ENCODE peak calls at places on chromosomes 7 and 10, in ten cellular contexts. Y is breast epithelium, D is HepG2, N is Panc1, Z is sigmoid colon, B is vagina, U is upper lobe of left lung, G is K562, L is spleen, P is prostate gland. F is an unnamed sample.

GRCh38 chr7:127620406-127621233 is 2.7 kb upstream of the PAX4 start:
- DNase-seq in P (no peak), N (no peak), D (no peak), U (no peak), B (no peak), Z (no peak), Y (no peak), G (no peak), L (no peak), F (no peak)

GRCh38 chr10:114631090-114631677 is 26.9 kb downstream of the ABLIM1 start:
- DNase-seq in G (no peak), Z (no peak), P (no peak), B (no peak), D (no peak), U (no peak), L (no peak), Y (no peak), N (no peak), F (no peak)

GRCh38 chr10:110029448-110029847 is 21.7 kb downstream of the ADD3 start:
- DNase-seq in G (no peak), L (no peak), N (no peak), B (no peak), D (no peak), Y (no peak), U (no peak), P (no peak), Z (no peak), F (no peak)

GRCh38 chr7:41029072-41029492 is 673.8 kb downstream of the INHBA start:
- DNase-seq in P (no peak), Z (no peak), G (no peak), B (no peak), U (no peak), L (no peak), Y (no peak), D (no peak), N (peak), F (peak)

GRCh38 chr7:134891262-134892001 is 94.9 kb upstream of the AGBL3 start:
- DNase-seq in B (peak), Z (peak), Y (peak), L (no peak), U (peak), G (no peak), P (peak), D (peak), N (peak), F (peak)

GRCh38 chr7:115099906-115100305 is 178.0 kb downstream of the MDFIC start:
- DNase-seq in Y (no peak), L (no peak), P (no peak), N (no peak), G (no peak), U (no peak), B (no peak), D (peak), Z (no peak), F (no peak)

GRCh38 chr10:4354382-4354812 is 471.6 kb upstream of the AKR1E2 start:
- DNase-seq in L (no peak), B (no peak), Z (no peak), G (no peak), Y (no peak), N (peak), U (no peak), D (no peak), P (peak), F (peak)

GRCh38 chr7:110905773-110906566 is 185.0 kb upstream of the LRRN3 start:
- DNase-seq in Y (no peak), L (no peak), P (no peak), U (no peak), B (no peak), N (no peak), Z (no peak), G (no peak), D (no peak), F (no peak)

GRCh38 chr10:2020841-2021240 is 283.5 kb upstream of the ADARB2 start:
- DNase-seq in G (no peak), D (no peak), U (no peak), B (no peak), Z (no peak), N (no peak), Y (no peak), L (no peak), P (no peak), F (no peak)

GRCh38 chr10:119246862-119247549 is 39.6 kb downstream of the GRK5 start:
- DNase-seq in Y (no peak), L (peak), N (no peak), U (no peak), B (no peak), Z (no peak), D (no peak), P (no peak), G (no peak), F (no peak)

GRCh38 chr10:132712698-132713232 is 73.2 kb downstream of the NKX6-2 start:
- DNase-seq in N (no peak), U (no peak), Z (peak), D (no peak), Y (peak), G (no peak), B (no peak), L (peak), P (no peak), F (no peak)

GRCh38 chr7:89091550-89091949 is 296.0 kb upstream of the TEX47 start:
- DNase-seq in P (no peak), D (no peak), Z (no peak), L (no peak), N (no peak), B (no peak), G (no peak), Y (no peak), U (no peak), F (no peak)

GRCh38 chr7:157544980-157545680 is 208.3 kb downstream of the DNAJB6 start:
- DNase-seq in N (no peak), U (peak), Y (no peak), D (no peak), B (no peak), P (no peak), G (no peak), Z (peak), L (peak), F (no peak)

GRCh38 chr10:4847580-4848020 is 21.6 kb downstream of the AKR1E2 start:
- DNase-seq in Z (no peak), N (no peak), U (no peak), D (no peak), B (peak), P (peak), G (peak), L (no peak), Y (no peak), F (no peak)

GRCh38 chr10:100740476-100741341 is 4.7 kb upstream of the PAX2 start:
- DNase-seq in G (no peak), Y (no peak), B (no peak), D (no peak), N (no peak), U (no peak), P (no peak), Z (peak), L (no peak), F (no peak)

GRCh38 chr7:84100866-84101265 is 93.7 kb downstream of the SEMA3A start:
- DNase-seq in G (no peak), Y (no peak), Z (no peak), U (no peak), B (no peak), P (no peak), D (no peak), L (no peak), N (no peak), F (peak)

GRCh38 chr7:79822620-79823240 is 311.9 kb upstream of the GNAI1 start:
- DNase-seq in D (no peak), L (no peak), G (no peak), U (no peak), Z (no peak), N (no peak), P (no peak), Y (no peak), B (no peak), F (no peak)

GRCh38 chr10:78288716-78289115 is 255.1 kb downstream of the RPS24 start:
- DNase-seq in P (no peak), D (no peak), B (no peak), U (no peak), Z (no peak), Y (no peak), L (peak), N (no peak), G (no peak), F (no peak)

GRCh38 chr7:122487131-122487530 is 182.6 kb upstream of the FEZF1 start:
- DNase-seq in P (no peak), L (no peak), Z (no peak), N (no peak), U (no peak), G (no peak), D (no peak), B (no peak), Y (no peak), F (no peak)

GRCh38 chr10:59907918-59908807 is 1.8 kb upstream of the CCDC6 start:
- DNase-seq in D (no peak), P (peak), N (peak), B (no peak), U (peak), G (peak), L (no peak), Y (no peak), Z (peak), F (peak)

GRCh38 chr10:14507156-14507555 is 176.4 kb upstream of the FRMD4A start:
- DNase-seq in P (no peak), B (no peak), G (no peak), N (no peak), Z (no peak), Y (no peak), U (no peak), L (no peak), D (no peak), F (no peak)

GRCh38 chr10:29533696-29534285 is 101.0 kb downstream of the SVIL start:
- DNase-seq in U (no peak), Y (no peak), D (no peak), L (no peak), Z (no peak), B (no peak), N (no peak), G (no peak), P (no peak), F (no peak)

GRCh38 chr10:133274751-133275682 is 1.7 kb downstream of the ADAM8 start:
- DNase-seq in L (peak), Z (no peak), P (no peak), G (peak), N (no peak), U (peak), Y (no peak), D (no peak), B (no peak), F (no peak)

GRCh38 chr10:58399410-58399809 is 14.2 kb downstream of the TFAM start:
- DNase-seq in L (no peak), G (no peak), Z (no peak), U (no peak), N (no peak), Y (no peak), B (no peak), P (no peak), D (no peak), F (no peak)

GRCh38 chr10:129883637-129884389 is 80.3 kb downstream of the EBF3 start:
- DNase-seq in L (no peak), D (no peak), Z (no peak), B (no peak), P (no peak), N (no peak), Y (no peak), G (no peak), U (no peak), F (no peak)

GRCh38 chr10:133393401-133394063 is 425 bp upstream of the MTG1 start:
- DNase-seq in B (no peak), L (no peak), Y (no peak), P (no peak), Z (peak), N (no peak), U (no peak), D (no peak), G (no peak), F (no peak)

GRCh38 chr10:17236468-17236886 is 8.4 kb downstream of the VIM start:
- DNase-seq in B (no peak), G (no peak), Y (no peak), D (no peak), P (no peak), U (no peak), Z (no peak), L (no peak), N (no peak), F (no peak)

GRCh38 chr10:17237163-17237562 is 9.1 kb downstream of the VIM start:
- DNase-seq in Z (no peak), N (no peak), U (no peak), B (no peak), G (no peak), L (no peak), D (no peak), P (no peak), Y (no peak), F (no peak)

GRCh38 chr10:17234541-17234940 is 6.5 kb downstream of the VIM start:
- DNase-seq in U (no peak), D (no peak), N (no peak), P (no peak), Y (no peak), L (no peak), Z (no peak), B (no peak), G (no peak), F (no peak)

GRCh38 chr10:17233534-17233933 is 5.5 kb downstream of the VIM start:
- DNase-seq in L (no peak), N (no peak), G (no peak), Z (peak), B (no peak), Y (no peak), D (no peak), P (no peak), U (no peak), F (no peak)

GRCh38 chr10:17235136-17235535 is 7.1 kb downstream of the VIM start:
- DNase-seq in D (no peak), U (no peak), B (no peak), N (no peak), G (no peak), Z (no peak), Y (no peak), P (no peak), L (no peak), F (no peak)
- TF ChIP-seq POLR2AphosphoS5 in D (no peak), U (no peak), B (no peak), N (peak), G (no peak), Z (no peak), Y (no peak), P (no peak), L (no peak), F (no peak)

GRCh38 chr10:92573798-92574544 is at the start of gene IDE:
- DNase-seq in N (no peak), P (peak), Y (peak), B (peak), G (peak), D (peak), Z (peak), L (peak), U (peak), F (peak)
- TF ChIP-seq POLR2AphosphoS5 in N (peak), P (peak), Y (peak), B (peak), G (peak), D (peak), Z (peak), L (peak), U (no peak), F (peak)

GRCh38 chr7:107889992-107890391 is 991 bp upstream of the DLD start:
- DNase-seq in U (no peak), Y (no peak), G (no peak), L (no peak), P (no peak), D (no peak), B (no peak), N (no peak), Z (no peak), F (no peak)

GRCh38 chr7:107890962-107891618 is at the start of gene DLD:
- DNase-seq in B (peak), G (peak), Y (peak), D (peak), L (peak), Z (peak), U (peak), N (peak), P (peak), F (peak)

GRCh38 chr7:107890493-107890961 is 456 bp upstream of the DLD start:
- DNase-seq in D (no peak), G (peak), P (no peak), Z (no peak), N (no peak), Y (no peak), B (no peak), U (no peak), L (no peak), F (no peak)

DNA sequence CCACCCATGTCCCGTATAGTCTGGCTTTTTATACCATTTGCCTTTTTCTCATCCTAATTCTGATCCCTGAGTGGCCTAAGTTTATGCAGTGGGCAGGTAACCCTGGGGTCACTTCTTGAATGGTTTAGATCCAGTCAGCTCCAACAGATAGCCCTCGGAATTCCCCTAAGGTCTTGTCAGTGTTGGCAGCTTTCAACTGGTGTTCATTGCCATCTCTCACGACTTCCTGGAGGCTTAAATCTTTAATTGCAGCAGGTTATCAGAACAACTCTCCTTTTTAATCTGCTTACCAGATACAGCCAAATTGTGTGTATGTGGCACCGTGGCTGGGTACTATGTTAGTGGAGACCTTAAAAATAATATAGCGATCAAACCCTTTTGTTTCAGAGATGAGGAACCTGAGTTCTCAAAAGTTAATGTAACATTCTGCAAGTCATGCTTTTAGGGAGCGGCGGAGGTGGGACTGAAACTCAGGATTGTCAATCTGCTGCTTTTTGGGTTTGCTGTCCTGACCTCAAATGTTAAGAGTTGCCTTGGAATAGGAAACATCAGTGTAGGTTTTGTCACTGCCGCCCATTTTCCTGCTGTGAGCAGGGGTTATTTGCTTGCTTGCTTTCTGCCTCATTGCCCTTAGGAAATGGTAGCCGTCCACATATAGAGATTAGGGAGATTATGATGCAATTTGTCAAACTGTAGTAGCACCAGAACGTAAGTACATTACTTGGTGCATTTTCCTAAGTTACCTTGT is 810 bp downstream of the DLD start:
- DNase-seq in G (peak), Z (no peak), B (no peak), U (no peak), Y (no peak), P (no peak), N (no peak), L (no peak), D (no peak), F (no peak)
- TF ChIP-seq POLR2AphosphoS5 in G (no peak), Z (no peak), B (no peak), U (no peak), Y (no peak), P (no peak), N (no peak), L (no peak), D (no peak), F (no peak)

GRCh38 chr7:16187131-16187530 is 234.2 kb downstream of the CRPPA start:
- DNase-seq in N (no peak), Z (no peak), D (no peak), B (no peak), L (no peak), Y (no peak), U (no peak), G (no peak), P (no peak), F (no peak)
- TF ChIP-seq POLR2AphosphoS5 in N (no peak), Z (no peak), D (no peak), B (no peak), L (no peak), Y (no peak), U (no peak), G (no peak), P (no peak), F (no peak)

GRCh38 chr10:124975977-124976514 is 34.1 kb downstream of the ZRANB1 start:
- DNase-seq in Z (no peak), P (no peak), B (no peak), D (no peak), N (no peak), L (no peak), G (no peak), Y (no peak), U (no peak), F (no peak)
- TF ChIP-seq POLR2AphosphoS5 in Z (no peak), P (no peak), B (no peak), D (no peak), N (no peak), L (no peak), G (no peak), Y (no peak), U (no peak), F (no peak)

GRCh38 chr7:56092789-56093531 is at the start of gene PHKG1:
- DNase-seq in B (no peak), N (no peak), L (peak), U (peak), G (peak), Z (peak), P (peak), D (peak), Y (peak), F (no peak)

GRCh38 chr7:56099653-56100052 is 6.6 kb downstream of the CHCHD2 start:
- DNase-seq in D (no peak), Y (no peak), Z (no peak), L (peak), P (no peak), N (no peak), G (no peak), B (no peak), U (no peak), F (no peak)

DNA sequence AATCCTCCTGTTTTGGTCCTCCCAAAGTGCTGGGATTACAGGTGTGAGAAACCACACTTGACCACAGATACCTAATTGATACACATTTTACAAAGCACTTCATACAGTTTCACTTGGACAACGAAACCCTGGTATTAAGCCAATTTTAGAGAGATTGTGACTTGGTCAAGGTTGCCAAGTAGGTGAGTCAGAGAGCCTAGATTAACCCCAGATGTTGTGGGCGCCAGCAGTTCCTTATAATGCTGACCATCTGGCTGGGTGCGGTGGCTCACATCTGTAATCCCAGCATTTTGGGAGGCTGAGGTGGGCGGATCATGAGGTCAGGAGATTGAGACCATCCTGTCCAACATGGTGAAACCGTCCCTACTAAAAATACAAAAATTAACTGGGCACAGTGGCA is 4.9 kb upstream of the PHKG1 start:
- DNase-seq in Y (no peak), D (no peak), L (peak), G (no peak), N (no peak), Z (peak), B (no peak), P (no peak), U (no peak), F (no peak)
- TF ChIP-seq POLR2AphosphoS5 in Y (peak), D (no peak), L (no peak), G (no peak), N (no peak), Z (peak), B (no peak), P (no peak), U (no peak), F (no peak)

DNA sequence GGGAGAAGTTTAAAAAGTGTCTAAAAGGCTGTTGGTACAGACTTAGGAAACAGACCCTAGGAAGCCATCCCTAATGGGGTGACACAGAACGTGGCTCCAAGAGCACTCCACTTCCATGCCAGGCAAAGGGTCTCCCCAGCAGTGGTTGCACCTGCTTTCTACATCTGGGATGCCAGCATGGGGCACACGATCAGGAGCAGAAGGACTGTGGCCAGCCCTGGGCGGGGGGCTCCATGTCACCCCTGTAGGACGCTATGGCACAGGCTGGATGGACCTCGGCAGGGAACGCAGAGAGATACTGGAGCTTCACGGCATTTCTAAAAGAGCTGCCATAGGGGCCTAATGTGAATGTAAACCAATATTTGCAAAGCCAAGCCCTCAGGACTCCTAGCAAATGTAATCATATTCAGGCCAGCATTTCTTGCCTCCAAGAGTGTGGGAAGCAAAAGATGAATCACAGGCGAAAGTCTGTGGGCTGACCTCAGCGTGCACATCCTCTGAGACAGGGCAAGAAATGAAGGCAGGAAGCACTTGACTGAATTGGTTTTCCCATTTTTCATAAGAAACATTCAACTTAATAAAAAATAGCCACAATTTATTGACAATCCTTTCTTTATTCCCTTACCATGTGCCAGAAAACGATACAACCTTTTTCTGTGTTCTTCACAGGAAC is 93.9 kb downstream of the ATXN7L1 start:
- DNase-seq in Z (peak), Y (no peak), L (peak), N (no peak), P (no peak), G (no peak), U (no peak), B (no peak), D (no peak), F (no peak)
- TF ChIP-seq POLR2AphosphoS5 in Z (no peak), Y (no peak), L (no peak), N (no peak), P (no peak), G (no peak), U (no peak), B (no peak), D (no peak), F (no peak)

F was measured in HCT116.